ENCODE peak calls at places on chromosomes 5 and 9, in seven cellular contexts. Q is CD4-positive, CD25-positive, alpha-beta regulatory T cell; K is body of pancreas; G is PC-3; M is H9; T is heart left ventricle; A is SJSA1. H is an unnamed sample.

GRCh38 chr9:130661461-130662098 is 2.8 kb upstream of the PRDM12 start:
- DNase-seq in Q (no peak), K (no peak), G (no peak), M (peak; percentile 48), T (no peak), A (no peak), H (no peak)

GRCh38 chr9:3879731-3880493 is 354.1 kb upstream of the RFX3 start:
- DNase-seq in Q (no peak), K (peak; percentile 34), G (peak; percentile 60), M (no peak), T (no peak), A (no peak), H (no peak)

GRCh38 chr5:175671013-175671412 is 13.1 kb downstream of the HRH2 start:
- DNase-seq in Q (no peak), K (no peak), G (no peak), M (no peak), T (no peak), A (no peak), H (no peak)

GRCh38 chr9:133534346-133535284 is at the start of gene ADAMTSL2:
- DNase-seq in Q (peak; percentile 8), K (peak; percentile 78), G (no peak), M (peak; percentile 71), T (peak; percentile 78), A (no peak), H (peak; percentile 87)

GRCh38 chr5:64331597-64332277 is 166.1 kb downstream of the RNF180 start:
- DNase-seq in Q (no peak), K (peak; percentile 76), G (no peak), M (no peak), T (peak; percentile 53), A (no peak), H (no peak)

GRCh38 chr9:123929177-123929869 is 603 bp downstream of the DENND1A start:
- DNase-seq in Q (no peak), K (peak; percentile 13), G (no peak), M (peak; percentile 37), T (no peak), A (no peak), H (peak; percentile 67)

GRCh38 chr5:138986186-138986775 is 111.1 kb upstream of the LRRTM2 start:
- DNase-seq in Q (no peak), K (no peak), G (peak; percentile 0), M (peak; percentile 6), T (no peak), A (no peak), H (no peak)

GRCh38 chr9:97696025-97696822 is 916 bp downstream of the XPA start:
- DNase-seq in Q (peak; percentile 8), K (no peak), G (no peak), M (no peak), T (no peak), A (no peak), H (no peak)

GRCh38 chr5:38672059-38672791 is 115.8 kb upstream of the LIFR start:
- DNase-seq in Q (no peak), K (no peak), G (peak; percentile 89), M (no peak), T (no peak), A (peak; percentile 97), H (peak; percentile 77)

GRCh38 chr5:140249536-140249935 is 53.4 kb downstream of the PFDN1 start:
- DNase-seq in Q (no peak), K (no peak), G (no peak), M (no peak), T (no peak), A (no peak), H (no peak)

GRCh38 chr5:140253985-140254384 is 48.9 kb downstream of the PFDN1 start:
- DNase-seq in Q (no peak), K (no peak), G (peak; percentile 73), M (no peak), T (no peak), A (peak; percentile 86), H (no peak)

GRCh38 chr5:140252470-140253126 is 50.3 kb downstream of the PFDN1 start:
- DNase-seq in Q (no peak), K (no peak), G (no peak), M (no peak), T (no peak), A (no peak), H (no peak)

GRCh38 chr5:140251527-140251973 is 51.4 kb downstream of the PFDN1 start:
- DNase-seq in Q (peak; percentile 23), K (no peak), G (peak; percentile 96), M (no peak), T (peak; percentile 41), A (peak; percentile 99), H (no peak)

DNA sequence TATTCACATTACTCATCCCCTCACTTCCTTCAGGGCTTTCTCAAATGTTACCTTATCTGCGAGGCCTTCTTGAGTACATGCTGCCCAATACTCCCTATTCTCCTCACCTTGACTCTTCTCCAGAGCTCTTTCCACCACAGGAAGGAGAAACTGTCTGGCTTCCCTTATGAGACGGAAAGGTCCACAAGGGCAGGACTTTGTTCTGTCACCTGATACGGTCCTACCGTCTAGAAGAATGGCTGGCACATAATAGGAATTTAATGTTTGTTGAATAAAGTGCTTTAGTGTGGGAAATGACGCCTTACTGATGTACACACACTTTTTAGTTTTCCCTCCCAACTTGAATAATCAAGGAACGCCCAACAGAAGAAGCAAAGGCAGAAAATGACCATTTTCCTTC is 52.5 kb downstream of the PFDN1 start:
- DNase-seq in Q (no peak), K (no peak), G (no peak), M (no peak), T (no peak), A (no peak), H (no peak)
- H3K4me1 ChIP-seq in Q (peaks cover 18% of the 10 kb centered on the region), K (no peaks in the 10 kb centered on the region), G (peaks cover 71% of the 10 kb centered on the region), M (peaks cover 4% of the 10 kb centered on the region), T (peaks cover 88% of the 10 kb centered on the region), A (peaks cover 76% of the 10 kb centered on the region), H (peaks cover 11% of the 10 kb centered on the region)

DNA sequence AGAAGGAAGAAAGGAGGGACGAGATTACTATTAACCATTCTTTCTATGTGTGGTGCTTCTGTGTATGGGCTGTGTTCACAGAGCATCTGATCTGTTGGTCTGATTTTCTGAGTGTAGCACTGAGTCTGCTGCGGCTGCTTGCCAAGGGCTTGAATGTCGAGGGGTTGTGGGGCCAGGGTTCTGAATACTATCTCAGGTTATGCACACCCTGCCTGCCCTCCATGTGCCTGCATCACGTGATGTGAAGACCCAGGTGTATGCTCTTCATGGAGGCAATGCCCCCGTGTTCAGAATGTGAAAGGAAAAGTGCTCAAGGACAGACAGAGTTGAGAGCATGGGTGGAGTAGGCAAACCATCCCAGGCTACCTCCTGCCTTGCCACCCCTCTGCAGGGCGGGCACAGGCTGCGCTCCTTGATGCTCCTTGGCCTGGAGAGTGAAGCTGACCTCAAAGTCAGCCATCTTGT is 254.9 kb downstream of the FANCC start:
- DNase-seq in Q (no peak), K (no peak), G (no peak), M (no peak), T (no peak), A (no peak), H (no peak)
- H3K4me1 ChIP-seq in Q (no peaks in the 10 kb centered on the region), K (peaks cover 97% of the 10 kb centered on the region), G (peaks cover 4% of the 10 kb centered on the region), M (no peaks in the 10 kb centered on the region), T (peaks cover 100% of the 10 kb centered on the region), A (peaks cover 26% of the 10 kb centered on the region), H (peaks cover 61% of the 10 kb centered on the region)

GRCh38 chr5:73436535-73437125 is 11.9 kb downstream of the FOXD1 start:
- DNase-seq in Q (no peak), K (no peak), G (no peak), M (peak; percentile 46), T (no peak), A (no peak), H (peak; percentile 21)
- H3K4me1 ChIP-seq in Q (peaks cover 17% of the 10 kb centered on the region), K (peaks cover 18% of the 10 kb centered on the region), G (peaks cover 16% of the 10 kb centered on the region), M (no peaks in the 10 kb centered on the region), T (peaks cover 22% of the 10 kb centered on the region), A (peaks cover 18% of the 10 kb centered on the region), H (peaks cover 18% of the 10 kb centered on the region)

DNA sequence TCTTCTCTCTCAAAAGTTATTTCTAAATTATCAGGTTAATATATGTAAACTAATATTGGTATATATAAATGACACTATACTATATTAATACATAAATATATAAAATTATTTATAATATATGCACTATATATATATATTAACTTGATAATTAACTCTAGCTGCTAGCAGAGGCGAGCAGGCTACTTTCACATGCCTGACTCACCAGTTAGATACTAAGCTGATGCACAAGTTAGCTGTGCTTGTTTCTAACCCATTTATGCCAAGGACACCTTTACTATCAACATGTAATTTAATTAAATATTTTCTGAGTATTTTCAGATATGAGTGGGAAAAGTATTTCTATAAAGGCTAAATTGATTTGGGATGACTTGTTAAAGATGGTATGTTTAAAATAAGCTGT is 70.1 kb downstream of the TRIO start:
- DNase-seq in Q (no peak), K (no peak), G (no peak), M (no peak), T (no peak), A (no peak), H (no peak)
- H3K4me1 ChIP-seq in Q (no peaks in the 10 kb centered on the region), K (peaks cover 25% of the 10 kb centered on the region), G (peaks cover 55% of the 10 kb centered on the region), M (peaks cover 13% of the 10 kb centered on the region), T (peaks cover 70% of the 10 kb centered on the region), A (peaks cover 56% of the 10 kb centered on the region), H (peaks cover 24% of the 10 kb centered on the region)

DNA sequence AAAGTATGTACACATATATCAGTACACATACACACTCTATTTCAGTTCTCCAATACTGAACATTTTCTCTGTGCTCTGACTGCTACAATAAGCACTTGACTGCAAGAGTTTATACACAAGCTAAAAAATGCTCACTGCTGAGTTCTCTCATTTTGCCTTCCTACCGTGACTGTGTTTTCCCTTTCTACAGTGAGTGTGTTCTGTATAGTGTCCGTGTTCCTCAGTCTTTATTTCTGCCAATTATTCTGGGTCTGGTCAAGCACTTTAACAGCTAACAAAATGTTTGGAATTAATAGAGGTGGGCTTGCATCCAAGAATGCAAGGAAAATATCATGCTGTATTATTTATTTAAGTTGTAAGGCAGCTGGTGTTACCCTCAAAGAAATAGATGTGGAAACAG is 217.0 kb upstream of the NREP start:
- DNase-seq in Q (no peak), K (no peak), G (no peak), M (no peak), T (no peak), A (no peak), H (no peak)
- H3K4me1 ChIP-seq in Q (no peaks in the 10 kb centered on the region), K (no peaks in the 10 kb centered on the region), G (no peaks in the 10 kb centered on the region), M (no peaks in the 10 kb centered on the region), T (no peaks in the 10 kb centered on the region), A (peaks cover 9% of the 10 kb centered on the region), H (no peaks in the 10 kb centered on the region)

GRCh38 chr9:107290619-107291018 is 7.5 kb downstream of the RAD23B start:
- DNase-seq in Q (no peak), K (no peak), G (no peak), M (no peak), T (no peak), A (no peak), H (no peak)
- H3K4me1 ChIP-seq in Q (peaks cover 47% of the 10 kb centered on the region), K (peaks cover 94% of the 10 kb centered on the region), G (peaks cover 12% of the 10 kb centered on the region), M (peaks cover 11% of the 10 kb centered on the region), T (peaks cover 90% of the 10 kb centered on the region), A (peaks cover 6% of the 10 kb centered on the region), H (peaks cover 9% of the 10 kb centered on the region)

GRCh38 chr5:59286510-59286909 is 607.0 kb downstream of the PDE4D start:
- DNase-seq in Q (no peak), K (no peak), G (no peak), M (no peak), T (no peak), A (no peak), H (no peak)
- H3K4me1 ChIP-seq in Q (no peaks in the 10 kb centered on the region), K (no peaks in the 10 kb centered on the region), G (no peaks in the 10 kb centered on the region), M (no peaks in the 10 kb centered on the region), T (peaks cover 8% of the 10 kb centered on the region), A (no peaks in the 10 kb centered on the region), H (no peaks in the 10 kb centered on the region)

H was measured in hepatocyte.